ENCODE peak calls at places on chromosome 9, in ten cellular contexts. T is AG09309; S is fibroblast of the conjunctiva; N is AG09319; W is H7; C is stimulated activated CD4-positive, alpha-beta T cell treated with anti-CD3 and anti-CD28 coated beads, Interleukin-2, amount 100 ng/mL, for 48 hours; F is anterior cingulate cortex; I is ELR; J is GM23338; Y is naive B cell. E is an unnamed sample.

GRCh38 chr9:125025584-125025983 is 84.7 kb upstream of the GOLGA1 start:
- DNase-seq in W (no peak), S (no peak), I (no peak), C (no peak), N (no peak), Y (no peak), F (no peak), J (no peak), T (no peak), E (no peak)

GRCh38 chr9:71755230-71755629 is 13.1 kb downstream of the CEMIP2 start:
- DNase-seq in T (no peak), Y (no peak), C (no peak), W (no peak), I (no peak), F (no peak), N (no peak), S (no peak), J (peak), E (no peak)

GRCh38 chr9:84822589-84823233 is 153.2 kb downstream of the NTRK2 start:
- DNase-seq in W (no peak), Y (no peak), J (no peak), C (no peak), S (no peak), T (no peak), I (no peak), N (no peak), F (no peak), E (no peak)

GRCh38 chr9:1871486-1872181 is 143.5 kb upstream of the SMARCA2 start:
- DNase-seq in T (no peak), J (peak), C (no peak), N (no peak), F (no peak), W (peak), I (no peak), Y (no peak), S (no peak), E (no peak)

GRCh38 chr9:130319944-130320696 is 54.6 kb downstream of the HMCN2 start:
- DNase-seq in S (no peak), T (no peak), W (no peak), J (no peak), F (no peak), Y (no peak), C (no peak), N (no peak), I (no peak), E (no peak)

GRCh38 chr9:88224938-88225337 is 86.7 kb upstream of the SPATA31C2 start:
- DNase-seq in Y (no peak), J (no peak), W (no peak), I (no peak), C (no peak), N (no peak), T (no peak), F (no peak), S (no peak), E (no peak)

GRCh38 chr9:35490155-35490909 is 421 bp downstream of the RUSC2 start:
- DNase-seq in F (peak), S (no peak), T (no peak), J (peak), Y (no peak), W (peak), I (no peak), N (no peak), C (no peak), E (peak)

GRCh38 chr9:79053613-79054012 is 518.2 kb upstream of the TLE4 start:
- DNase-seq in C (no peak), W (no peak), Y (no peak), F (no peak), S (no peak), I (peak), J (no peak), N (no peak), T (no peak), E (no peak)

GRCh38 chr9:136847065-136847826 is 2.0 kb upstream of the PHPT1 start:
- DNase-seq in I (peak), C (no peak), Y (no peak), N (peak), T (no peak), W (peak), S (peak), J (peak), F (no peak), E (no peak)

GRCh38 chr9:89835676-89836075 is 230.9 kb downstream of the GADD45G start:
- DNase-seq in C (no peak), W (no peak), T (no peak), J (no peak), I (no peak), F (no peak), Y (no peak), S (no peak), N (no peak), E (no peak)

GRCh38 chr9:70229026-70229425 is 29.8 kb upstream of the SMC5 start:
- DNase-seq in Y (no peak), J (no peak), S (no peak), N (no peak), C (no peak), W (peak), I (no peak), T (no peak), F (no peak), E (no peak)

GRCh38 chr9:69003051-69003450 is 10.9 kb downstream of the PRKACG start:
- DNase-seq in N (no peak), W (no peak), C (no peak), S (no peak), Y (no peak), I (no peak), T (no peak), J (no peak), F (no peak), E (no peak)

GRCh38 chr9:124973807-124974206 is 32.9 kb upstream of the GOLGA1 start:
- DNase-seq in W (no peak), N (no peak), C (no peak), T (no peak), S (no peak), J (no peak), I (no peak), F (no peak), Y (no peak), E (no peak)

GRCh38 chr9:135038331-135038730 is 49.1 kb upstream of the OLFM1 start:
- DNase-seq in S (no peak), I (no peak), J (no peak), N (no peak), F (no peak), C (no peak), T (no peak), W (no peak), Y (no peak), E (no peak)

GRCh38 chr9:70130266-70130665 is 86.6 kb downstream of the MAMDC2 start:
- DNase-seq in T (no peak), N (no peak), W (no peak), F (no peak), J (no peak), S (no peak), I (no peak), C (no peak), Y (no peak), E (no peak)

GRCh38 chr9:112571624-112572341 is 85.2 kb downstream of the KIAA1958 start:
- DNase-seq in Y (no peak), I (no peak), C (no peak), N (no peak), F (no peak), S (no peak), J (no peak), W (no peak), T (no peak), E (no peak)

GRCh38 chr9:111330124-111330523 is at the start of gene OR2K2:
- DNase-seq in Y (no peak), S (no peak), J (no peak), F (no peak), T (no peak), W (no peak), C (no peak), I (no peak), N (no peak), E (no peak)

GRCh38 chr9:133604856-133605255 is 4.3 kb downstream of the FAM163B start:
- DNase-seq in C (no peak), J (peak), S (no peak), N (no peak), I (no peak), W (no peak), T (no peak), F (no peak), Y (no peak), E (no peak)

GRCh38 chr9:35829084-35829763 is at the start of gene TMEM8B:
- DNase-seq in C (peak), I (peak), W (peak), S (peak), J (peak), N (peak), Y (peak), F (peak), T (peak), E (peak)

GRCh38 chr9:95010431-95010838 is 283.9 kb downstream of the AOPEP start:
- DNase-seq in Y (no peak), C (no peak), N (no peak), T (no peak), S (no peak), J (no peak), F (no peak), I (no peak), W (no peak), E (no peak)

GRCh38 chr9:38059233-38059936 is 9.6 kb downstream of the SHB start:
- DNase-seq in N (no peak), W (no peak), J (no peak), Y (no peak), T (no peak), S (no peak), I (peak), C (no peak), F (no peak), E (no peak)

GRCh38 chr9:133873006-133873780 is 118.9 kb downstream of the VAV2 start:
- DNase-seq in Y (no peak), F (peak), J (no peak), S (no peak), C (no peak), W (no peak), T (no peak), I (peak), N (no peak), E (no peak)

GRCh38 chr9:2340046-2340760 is 281.4 kb upstream of the VLDLR start:
- DNase-seq in F (no peak), J (no peak), N (no peak), Y (no peak), T (no peak), W (no peak), S (no peak), I (no peak), C (no peak), E (no peak)

GRCh38 chr9:15421532-15421931 is 1.1 kb upstream of the SNAPC3 start:
- DNase-seq in I (no peak), W (no peak), T (no peak), C (no peak), S (no peak), N (no peak), F (no peak), Y (no peak), J (no peak), E (no peak)

GRCh38 chr9:120579139-120579749 is 723 bp downstream of the CDK5RAP2 start:
- DNase-seq in Y (peak), S (no peak), N (no peak), C (no peak), F (no peak), T (no peak), J (peak), I (peak), W (peak), E (no peak)

GRCh38 chr9:24582363-24583126 is 36.8 kb upstream of the IZUMO3 start:
- DNase-seq in N (no peak), W (no peak), S (no peak), F (no peak), C (no peak), J (no peak), Y (no peak), T (no peak), I (no peak), E (no peak)

E was measured in progenitor cell of endocrine pancreas.